ENCODE peak calls at places on chromosomes 6 and 20, in four cellular contexts. E is fibroblast of lung, K is PC-3, U is HCT116. J is an unnamed sample. For H3K36me3, the result is how much of the 10 kb centered on the place peaks cover.

GRCh38 chr20:20368414-20369352 is 779 bp downstream of the INSM1 start:
- DNase-seq in E (no peak), K (no peak), U (no peak), J (peak)

GRCh38 chr6:37546141-37546871 is 46.6 kb upstream of the CCDC167 start:
- DNase-seq in E (no peak), K (no peak), U (no peak), J (no peak)

GRCh38 chr6:12294851-12295536 is 4.8 kb downstream of the EDN1 start:
- DNase-seq in E (no peak), K (no peak), U (no peak), J (no peak)

GRCh38 chr20:56151834-56152233 is 96.7 kb upstream of the MC3R start:
- DNase-seq in E (no peak), K (no peak), U (no peak), J (no peak)

GRCh38 chr6:19613678-19614077 is 223.5 kb upstream of the ID4 start:
- DNase-seq in E (no peak), K (peak), U (peak), J (peak)

GRCh38 chr20:42678895-42679294 is 510.8 kb downstream of the PTPRT start:
- DNase-seq in E (no peak), K (no peak), U (no peak), J (peak)

GRCh38 chr20:38645318-38645717 is 43.7 kb downstream of the ARHGAP40 start:
- DNase-seq in E (no peak), K (no peak), U (no peak), J (no peak)

GRCh38 chr20:43541214-43541613 is 17.6 kb upstream of the SGK2 start:
- DNase-seq in E (no peak), K (peak), U (no peak), J (no peak)

GRCh38 chr20:14764511-14765369 is 427.3 kb upstream of the FLRT3 start:
- DNase-seq in E (no peak), K (peak), U (no peak), J (no peak)

GRCh38 chr6:128807577-128807976 is 75.4 kb upstream of the LAMA2 start:
- DNase-seq in E (peak), K (peak), U (peak), J (peak)

GRCh38 chr6:33634203-33634727 is 13.1 kb downstream of the ITPR3 start:
- DNase-seq in E (no peak), K (no peak), U (no peak), J (peak)

GRCh38 chr6:151690768-151691562 is 116.5 kb upstream of the ESR1 start:
- DNase-seq in E (peak), K (no peak), U (no peak), J (no peak)

GRCh38 chr6:35297541-35298481 is at the start of gene DEF6:
- DNase-seq in E (peak), K (peak), U (peak), J (peak)

GRCh38 chr6:132142308-132142707 is 191.1 kb upstream of the CCN2 start:
- DNase-seq in E (no peak), K (no peak), U (no peak), J (no peak)

GRCh38 chr6:20313960-20314530 is 87.6 kb upstream of the E2F3 start:
- DNase-seq in E (no peak), K (no peak), U (no peak), J (no peak)

GRCh38 chr6:157983439-157984119 is 1.9 kb downstream of the SYNJ2 start:
- DNase-seq in E (peak), K (no peak), U (no peak), J (no peak)

DNA sequence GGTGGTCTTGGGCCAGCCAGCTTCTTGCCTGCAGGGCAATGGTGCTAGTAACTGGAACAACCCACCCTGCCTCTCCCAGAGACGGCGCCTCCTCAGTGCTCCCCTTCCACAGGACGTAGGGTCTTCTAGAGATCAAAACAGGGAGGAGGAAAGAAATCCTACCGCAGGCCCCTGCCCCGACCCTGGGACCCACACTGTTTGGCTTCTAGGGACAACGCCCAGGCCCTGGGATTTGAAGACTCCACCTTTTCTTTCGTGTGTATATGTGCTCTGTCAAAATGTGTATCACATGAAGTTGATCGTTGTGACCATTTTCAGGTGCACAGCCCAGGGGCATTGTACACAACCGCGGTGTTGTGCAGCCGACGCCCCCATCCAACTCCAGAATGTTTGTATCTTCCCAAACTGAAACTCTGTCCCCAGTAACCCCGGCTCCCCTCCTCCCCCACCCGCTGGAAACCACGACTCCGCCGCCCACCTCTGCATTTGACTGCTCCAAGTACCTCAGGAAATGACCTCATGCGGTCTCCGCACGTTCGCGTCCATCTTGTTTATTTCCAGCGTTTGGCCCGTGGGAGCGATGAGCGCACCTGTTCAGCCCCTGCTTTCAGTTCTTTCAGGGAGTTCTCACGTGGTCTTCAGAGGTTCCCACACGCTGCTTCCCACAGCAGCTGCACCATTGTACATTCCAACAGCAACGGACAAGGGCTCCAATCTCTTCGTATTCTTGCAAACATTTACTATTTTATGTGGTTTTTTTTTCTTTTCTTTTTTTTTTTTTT is 3.4 kb upstream of the BHLHE23 start:
- DNase-seq in E (no peak), K (no peak), U (no peak), J (no peak)
- TF ChIP-seq EZH2 in E (peak), K (no peak), U (no peak), J (no peak)

GRCh38 chr6:36431197-36431596 is 11.5 kb downstream of the PXT1 start:
- DNase-seq in E (no peak), K (no peak), U (no peak), J (no peak)

GRCh38 chr6:36442083-36442670 is 477 bp downstream of the PXT1 start:
- DNase-seq in E (no peak), K (no peak), U (no peak), J (no peak)

GRCh38 chr6:36432151-36432633 is 10.5 kb downstream of the PXT1 start:
- DNase-seq in E (no peak), K (peak), U (no peak), J (no peak)

GRCh38 chr6:36441307-36441894 is 1.3 kb downstream of the PXT1 start:
- DNase-seq in E (peak), K (peak), U (peak), J (peak)

DNA sequence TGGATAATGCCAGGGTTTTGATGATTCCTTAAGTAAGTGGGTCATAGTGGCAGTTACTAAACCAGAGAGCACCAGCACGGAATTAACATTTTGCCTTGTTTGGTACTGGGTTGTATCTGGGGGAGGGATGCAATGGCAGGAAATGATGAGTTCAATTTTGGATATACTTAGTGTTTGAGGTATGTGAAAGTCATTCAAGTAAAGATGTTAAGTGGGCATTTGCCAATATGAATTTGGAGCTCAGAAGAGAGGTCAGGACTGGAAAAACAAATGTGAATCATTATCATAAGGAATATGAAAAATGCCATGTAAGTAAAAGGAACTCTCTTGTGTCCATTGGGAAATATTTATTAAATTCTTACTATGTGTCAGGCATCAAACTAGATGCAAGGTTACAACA is 6.2 kb downstream of the PXT1 start:
- DNase-seq in E (peak), K (peak), U (no peak), J (no peak)
- H3K36me3 ChIP-seq in E (under half), K (under half), U (under half), J (under half)

GRCh38 chr6:49551126-49551865 is 828 bp downstream of the C6orf141 start:
- DNase-seq in E (no peak), K (peak), U (no peak), J (peak)
- TF ChIP-seq EZH2 in E (peak), K (no peak), U (no peak), J (no peak)

DNA sequence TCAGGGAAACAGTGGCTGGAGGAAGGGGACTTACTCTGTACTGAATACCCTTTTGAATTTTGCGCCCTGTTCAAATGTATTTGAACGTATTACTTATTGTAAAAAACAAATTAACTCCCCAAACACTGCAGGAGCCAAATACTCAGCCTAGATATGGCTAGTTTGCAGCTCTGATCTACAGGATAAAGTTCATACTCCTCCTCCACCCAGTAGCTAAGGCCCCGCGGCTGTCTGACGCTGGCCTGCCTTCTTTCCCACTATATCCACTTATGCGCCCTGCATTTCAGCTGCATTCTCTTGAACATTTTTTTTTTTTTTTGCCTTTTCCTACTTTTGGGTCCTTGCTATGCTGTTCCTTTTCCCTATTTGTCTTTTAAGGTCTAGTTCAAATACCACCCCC is 6.5 kb downstream of the GSS start:
- DNase-seq in E (no peak), K (no peak), U (no peak), J (no peak)
- H3K36me3 ChIP-seq in E (under half), K (under half), U (under half), J (under half)

GRCh38 chr6:44301106-44301505 is 12.0 kb downstream of the AARS2 start:
- DNase-seq in E (no peak), K (no peak), U (no peak), J (no peak)

GRCh38 chr6:44300424-44300823 is 12.7 kb downstream of the AARS2 start:
- DNase-seq in E (no peak), K (no peak), U (no peak), J (no peak)

GRCh38 chr6:44298864-44299263 is 14.3 kb downstream of the AARS2 start:
- DNase-seq in E (no peak), K (no peak), U (no peak), J (no peak)

GRCh38 chr6:44297063-44298038 is 15.8 kb downstream of the AARS2 start:
- DNase-seq in E (no peak), K (peak), U (no peak), J (peak)

GRCh38 chr6:44298055-44298803 is 14.9 kb downstream of the AARS2 start:
- DNase-seq in E (no peak), K (no peak), U (no peak), J (no peak)
- TF ChIP-seq EZH2 in E (no peak), K (no peak), U (no peak), J (peak)

GRCh38 chr20:2465100-2465499 is 5.5 kb downstream of the SNRPB start:
- DNase-seq in E (no peak), K (no peak), U (no peak), J (no peak)
- H3K36me3 ChIP-seq in E (under half), K (half or more), U (half or more), J (half or more)

DNA sequence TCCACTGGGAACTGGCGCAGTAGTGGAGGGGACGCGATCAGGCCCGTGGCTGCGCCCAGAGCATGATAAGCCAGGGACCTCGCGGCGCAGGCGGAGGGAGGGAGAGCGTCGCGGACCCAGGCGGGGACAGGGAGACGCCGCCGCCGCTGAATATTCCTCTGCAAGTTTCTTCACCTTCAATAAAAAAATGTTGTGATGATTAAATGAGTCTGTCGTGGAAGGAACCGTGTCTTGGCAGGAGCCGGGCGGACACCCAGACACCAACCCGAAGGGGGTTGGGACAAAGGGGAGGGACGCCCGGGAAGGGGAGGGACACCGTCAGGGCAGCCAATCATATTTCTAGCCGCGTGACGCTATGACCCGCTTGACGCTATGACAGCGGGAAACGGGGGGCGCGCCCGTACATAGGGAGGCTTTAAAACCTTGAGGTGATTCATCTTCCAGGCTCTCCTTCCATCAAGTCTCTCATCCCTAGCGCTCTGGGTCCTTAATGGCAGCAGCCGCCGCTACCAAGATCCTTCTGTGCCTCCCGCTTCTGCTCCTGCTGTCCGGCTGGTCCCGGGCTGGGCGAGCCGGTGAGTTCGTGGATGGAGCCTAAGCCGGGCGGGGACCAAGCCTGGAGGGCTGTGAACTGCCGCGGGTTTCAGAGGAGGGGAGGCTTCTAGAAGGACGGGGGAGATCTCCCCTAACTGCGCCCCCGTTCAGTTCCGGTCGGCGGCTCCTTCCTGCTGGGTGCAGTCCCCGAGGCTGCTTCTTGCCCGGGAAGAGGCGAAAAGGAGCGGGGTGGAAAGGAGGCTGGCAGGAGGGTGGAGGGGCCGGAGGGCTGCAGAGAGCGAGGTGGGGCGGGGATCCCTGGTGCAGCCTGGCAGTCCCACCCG is at the start of gene ULBP2:
- DNase-seq in E (peak), K (peak), U (peak), J (peak)
- TF ChIP-seq EZH2 in E (no peak), K (no peak), U (no peak), J (peak)

GRCh38 chr6:43347444-43347843 is 22.0 kb downstream of the ZNF318 start:
- DNase-seq in E (no peak), K (no peak), U (no peak), J (no peak)

DNA sequence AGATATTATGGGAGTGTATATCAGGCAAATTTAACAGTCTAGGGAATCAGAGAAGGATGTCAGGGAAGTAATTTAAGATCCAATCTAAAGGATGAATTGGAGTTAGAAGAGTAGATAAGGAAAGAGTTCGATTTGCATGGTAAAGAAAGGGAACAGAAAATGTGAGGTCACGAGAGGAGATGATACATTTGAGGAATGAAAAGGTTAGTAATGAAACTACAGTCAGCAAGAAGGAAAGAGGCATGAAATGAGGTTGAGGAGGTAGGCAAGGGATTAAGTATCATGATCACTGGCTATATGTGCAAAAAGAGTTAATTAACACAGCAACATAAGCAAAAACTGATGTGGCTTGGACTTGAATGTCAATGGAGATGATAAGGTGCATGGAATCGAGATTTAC is 22.4 kb downstream of the ZNF318 start:
- DNase-seq in E (no peak), K (no peak), U (no peak), J (no peak)
- H3K36me3 ChIP-seq in E (under half), K (under half), U (under half), J (under half)

J was measured in neural progenitor cell.